ENCODE peak calls at places on chromosomes 12 and 14, in eight cellular contexts. X is AG08395, H is amniotic stem cell, V is MCF 10A, C is tibial nerve, L is fibroblast of gingiva, N is uterus, W is NCI-H345. B is an unnamed sample.

GRCh38 chr12:3336606-3337311 is 154.2 kb upstream of the PRMT8 start:
- DNase-seq in X (no peak), H (no peak), V (no peak), C (peak; percentile 32), L (no peak), N (peak; percentile 36), W (peak; percentile 63), B (peak; percentile 55)

GRCh38 chr14:93295541-93296220 is 37.2 kb downstream of the BTBD7 start:
- DNase-seq in X (no peak), H (no peak), V (no peak), C (no peak), L (no peak), N (no peak), W (no peak), B (no peak)

GRCh38 chr14:35992816-35993511 is 166.8 kb downstream of the BRMS1L start:
- DNase-seq in X (no peak), H (no peak), V (no peak), C (no peak), L (no peak), N (no peak), W (no peak), B (no peak)

GRCh38 chr14:93136009-93136408 is 20.3 kb upstream of the ITPK1 start:
- DNase-seq in X (no peak), H (no peak), V (no peak), C (no peak), L (no peak), N (no peak), W (no peak), B (no peak)

GRCh38 chr12:115666168-115666567 is 611.3 kb downstream of the MED13L start:
- DNase-seq in X (no peak), H (no peak), V (no peak), C (no peak), L (no peak), N (no peak), W (no peak), B (no peak)

GRCh38 chr12:19068137-19068536 is 61.4 kb upstream of the PLEKHA5 start:
- DNase-seq in X (no peak), H (no peak), V (no peak), C (no peak), L (no peak), N (no peak), W (no peak), B (no peak)

GRCh38 chr14:98234208-98234607 is 1037.8 kb downstream of the BCL11B start:
- DNase-seq in X (no peak), H (no peak), V (peak; percentile 40), C (no peak), L (no peak), N (no peak), W (no peak), B (peak; percentile 70)

GRCh38 chr12:115351513-115352077 is 667.6 kb upstream of the TBX3 start:
- DNase-seq in X (peak; percentile 38), H (no peak), V (peak; percentile 78), C (no peak), L (peak; percentile 81), N (no peak), W (no peak), B (no peak)

GRCh38 chr12:3233813-3234212 is 156.6 kb downstream of the TSPAN9 start:
- DNase-seq in X (no peak), H (no peak), V (no peak), C (no peak), L (no peak), N (no peak), W (no peak), B (no peak)

GRCh38 chr14:100767003-100767787 is 40.5 kb downstream of the DLK1 start:
- DNase-seq in X (no peak), H (no peak), V (no peak), C (no peak), L (no peak), N (no peak), W (no peak), B (no peak)

GRCh38 chr12:59695379-59695778 is 99.5 kb downstream of the SLC16A7 start:
- DNase-seq in X (peak; percentile 30), H (no peak), V (peak; percentile 70), C (no peak), L (peak; percentile 45), N (no peak), W (no peak), B (peak; percentile 54)

GRCh38 chr14:55382483-55382882 is 29.1 kb downstream of the ATG14 start:
- DNase-seq in X (no peak), H (no peak), V (no peak), C (no peak), L (no peak), N (no peak), W (no peak), B (no peak)

GRCh38 chr12:54211920-54212319 is 23.1 kb upstream of the SMUG1 start:
- DNase-seq in X (no peak), H (no peak), V (no peak), C (no peak), L (no peak), N (no peak), W (no peak), B (no peak)

GRCh38 chr12:10235761-10236631 is 23.3 kb downstream of the GABARAPL1 start:
- DNase-seq in X (peak; percentile 66), H (no peak), V (peak; percentile 53), C (no peak), L (peak; percentile 4), N (no peak), W (peak; percentile 52), B (no peak)

GRCh38 chr14:72588521-72588920 is 305.4 kb downstream of the DPF3 start:
- DNase-seq in X (no peak), H (no peak), V (no peak), C (no peak), L (no peak), N (no peak), W (no peak), B (no peak)

GRCh38 chr12:94079965-94080683 is 68.3 kb upstream of the PLXNC1 start:
- DNase-seq in X (no peak), H (no peak), V (no peak), C (no peak), L (no peak), N (no peak), W (no peak), B (no peak)

GRCh38 chr14:103296007-103296406 is 38.0 kb upstream of the EIF5 start:
- DNase-seq in X (peak; percentile 44), H (no peak), V (peak; percentile 54), C (no peak), L (no peak), N (no peak), W (no peak), B (peak; percentile 72)

GRCh38 chr12:110846615-110847566 is at the start of gene CCDC63:
- DNase-seq in X (peak; percentile 53), H (no peak), V (no peak), C (peak; percentile 20), L (peak; percentile 35), N (peak; percentile 17), W (peak; percentile 39), B (no peak)

GRCh38 chr14:62301911-62302310 is 539.7 kb downstream of the SNAPC1 start:
- DNase-seq in X (peak; percentile 11), H (no peak), V (peak; percentile 51), C (no peak), L (no peak), N (no peak), W (no peak), B (peak; percentile 68)

GRCh38 chr14:68937790-68938514 is 41.1 kb downstream of the ACTN1 start:
- DNase-seq in X (no peak), H (no peak), V (no peak), C (peak; percentile 31), L (peak; percentile 60), N (peak; percentile 78), W (no peak), B (no peak)

GRCh38 chr14:99619873-99620834 is 16.1 kb upstream of the CCDC85C start:
- DNase-seq in X (peak; percentile 55), H (no peak), V (no peak), C (no peak), L (no peak), N (peak; percentile 62), W (no peak), B (peak; percentile 92)

GRCh38 chr12:68887641-68888040 is 45.3 kb downstream of the CPM start:
- DNase-seq in X (no peak), H (no peak), V (no peak), C (no peak), L (no peak), N (no peak), W (no peak), B (no peak)

GRCh38 chr12:26798013-26798412 is 35.0 kb downstream of the ITPR2 start:
- DNase-seq in X (peak; percentile 53), H (no peak), V (no peak), C (no peak), L (peak; percentile 42), N (no peak), W (no peak), B (no peak)

B was measured in HT1080.